ENCODE peak calls at places on chromosomes 16 and 17, in seven cellular contexts. K, J, Z, P, F, X and G are unnamed samples.

GRCh38 chr17:1488826-1489275 is 3.6 kb downstream of the MYO1C start:
- DNase-seq in K (no peak), J (no peak), Z (no peak), P (no peak), F (no peak), X (no peak), G (no peak)

GRCh38 chr16:85148959-85149358 is 36.7 kb upstream of the CIBAR2 start:
- DNase-seq in K (no peak), J (no peak), Z (no peak), P (no peak), F (no peak), X (no peak), G (no peak)

GRCh38 chr17:17511971-17512858 is 16.0 kb upstream of the RASD1 start:
- DNase-seq in K (no peak), J (peak), Z (no peak), P (peak), F (peak), X (no peak), G (no peak)

GRCh38 chr16:51870460-51870859 is 676.5 kb downstream of the TOX3 start:
- DNase-seq in K (no peak), J (no peak), Z (no peak), P (no peak), F (no peak), X (no peak), G (no peak)

GRCh38 chr17:72602517-72603345 is 481.9 kb downstream of the SOX9 start:
- DNase-seq in K (no peak), J (peak), Z (peak), P (peak), F (no peak), X (no peak), G (no peak)

GRCh38 chr17:68435876-68436842 is 21.1 kb downstream of the WIPI1 start:
- DNase-seq in K (peak), J (peak), Z (peak), P (peak), F (peak), X (peak), G (peak)

GRCh38 chr16:81583893-81584705 is 139.5 kb downstream of the CMIP start:
- DNase-seq in K (no peak), J (no peak), Z (no peak), P (no peak), F (no peak), X (no peak), G (no peak)

GRCh38 chr16:27253526-27253930 is 15.0 kb downstream of the NSMCE1 start:
- DNase-seq in K (no peak), J (peak), Z (no peak), P (peak), F (no peak), X (no peak), G (no peak)

GRCh38 chr16:50067290-50067853 is 1.6 kb downstream of the HEATR3 start:
- DNase-seq in K (peak), J (peak), Z (peak), P (peak), F (no peak), X (no peak), G (no peak)

GRCh38 chr17:47866941-47867340 is 16.0 kb upstream of the SP6 start:
- DNase-seq in K (no peak), J (no peak), Z (no peak), P (no peak), F (no peak), X (no peak), G (no peak)

GRCh38 chr17:29151567-29151966 is 28.6 kb downstream of the MYO18A start:
- DNase-seq in K (no peak), J (peak), Z (peak), P (peak), F (no peak), X (no peak), G (no peak)

GRCh38 chr17:28381141-28381825 is 9.8 kb downstream of the SARM1 start:
- DNase-seq in K (peak), J (no peak), Z (peak), P (no peak), F (no peak), X (no peak), G (no peak)

GRCh38 chr16:50547944-50548658 is at the start of gene NKD1:
- DNase-seq in K (peak), J (peak), Z (peak), P (peak), F (peak), X (peak), G (peak)

GRCh38 chr17:79435296-79435695 is 175.6 kb downstream of the RBFOX3 start:
- DNase-seq in K (no peak), J (no peak), Z (no peak), P (no peak), F (no peak), X (no peak), G (no peak)

GRCh38 chr17:18961634-18962493 is 9.9 kb downstream of the SLC5A10 start:
- DNase-seq in K (no peak), J (no peak), Z (no peak), P (no peak), F (no peak), X (no peak), G (no peak)

GRCh38 chr17:44917456-44917855 is 2.2 kb upstream of the GFAP start:
- DNase-seq in K (no peak), J (no peak), Z (no peak), P (no peak), F (no peak), X (no peak), G (no peak)

GRCh38 chr17:41008811-41009210 is at the start of gene KRTAP3-1:
- DNase-seq in K (no peak), J (no peak), Z (peak), P (no peak), F (no peak), X (no peak), G (no peak)

GRCh38 chr16:5490499-5490898 is 392.9 kb upstream of the EEF2KMT start:
- DNase-seq in K (peak), J (peak), Z (peak), P (peak), F (peak), X (no peak), G (no peak)

GRCh38 chr16:67200491-67200890 is 1.6 kb downstream of the ELMO3 start:
- DNase-seq in K (no peak), J (no peak), Z (no peak), P (no peak), F (no peak), X (no peak), G (peak)

GRCh38 chr17:418421-418751 is 65.8 kb upstream of the RPH3AL start:
- DNase-seq in K (no peak), J (no peak), Z (no peak), P (no peak), F (no peak), X (peak), G (no peak)

GRCh38 chr17:49748223-49748622 is 15.7 kb downstream of the FAM117A start:
- DNase-seq in K (no peak), J (no peak), Z (no peak), P (no peak), F (no peak), X (no peak), G (no peak)

GRCh38 chr17:76026714-76027158 is 370 bp downstream of the EVPL start:
- DNase-seq in K (no peak), J (no peak), Z (no peak), P (peak), F (no peak), X (no peak), G (no peak)

GRCh38 chr17:46106966-46107644 is 86.1 kb downstream of the KANSL1 start:
- DNase-seq in K (no peak), J (no peak), Z (no peak), P (no peak), F (no peak), X (no peak), G (no peak)

GRCh38 chr17:385195-385835 is 32.7 kb upstream of the RPH3AL start:
- DNase-seq in K (peak), J (no peak), Z (peak), P (no peak), F (peak), X (no peak), G (no peak)

GRCh38 chr17:61185385-61185784 is 214.3 kb upstream of the TBX2 start:
- DNase-seq in K (no peak), J (no peak), Z (no peak), P (no peak), F (no peak), X (no peak), G (no peak)

GRCh38 chr16:11191665-11192064 is 64.3 kb downstream of the SOCS1 start:
- DNase-seq in K (no peak), J (no peak), Z (no peak), P (no peak), F (no peak), X (no peak), G (no peak)

GRCh38 chr16:12163970-12164369 is 187.4 kb downstream of the SNX29 start:
- DNase-seq in K (no peak), J (no peak), Z (no peak), P (no peak), F (no peak), X (no peak), G (no peak)

GRCh38 chr17:7478276-7479138 is 924 bp downstream of the ZBTB4 start:
- DNase-seq in K (peak), J (peak), Z (peak), P (no peak), F (peak), X (no peak), G (peak)

GRCh38 chr17:40121191-40121885 is 433 bp upstream of the MSL1 start:
- DNase-seq in K (no peak), J (no peak), Z (peak), P (peak), F (peak), X (no peak), G (no peak)

GRCh38 chr16:10616744-10617640 is 36.6 kb upstream of the EMP2 start:
- DNase-seq in K (peak), J (peak), Z (peak), P (peak), F (peak), X (no peak), G (no peak)